ENCODE peak calls at places on chromosomes 5 and 9, in ten cellular contexts. P is fibroblast of lung, F is cardiac fibroblast, Z is fibroblast of pulmonary artery, T is hepatocyte, N is GM12865, R is upper lobe of right lung, A is transverse colon, J is WERI-Rb-1, L is A549. E is an unnamed sample.

GRCh38 chr5:135216072-135216812 is 182.2 kb upstream of the PITX1 start:
- DNase-seq in P (no peak), F (no peak), Z (no peak), T (no peak), N (no peak), R (peak), A (no peak), J (peak), L (no peak), E (no peak)

GRCh38 chr5:140821375-140822280 is at the start of gene PCDHA5:
- DNase-seq in P (no peak), F (peak), Z (peak), T (no peak), N (peak), R (no peak), A (no peak), J (no peak), L (peak), E (no peak)

GRCh38 chr9:73609381-73609780 is 457.7 kb downstream of the ANXA1 start:
- DNase-seq in P (no peak), F (no peak), Z (peak), T (no peak), N (no peak), R (no peak), A (no peak), J (no peak), L (no peak), E (no peak)

GRCh38 chr5:64637144-64637543 is 53.2 kb upstream of the SHISAL2B start:
- DNase-seq in P (no peak), F (no peak), Z (no peak), T (no peak), N (peak), R (no peak), A (no peak), J (no peak), L (no peak), E (no peak)

GRCh38 chr5:171288066-171288465 is 21.0 kb upstream of the TLX3 start:
- DNase-seq in P (no peak), F (no peak), Z (no peak), T (no peak), N (no peak), R (no peak), A (no peak), J (no peak), L (no peak), E (no peak)

GRCh38 chr5:14237313-14238086 is 94.4 kb downstream of the TRIO start:
- DNase-seq in P (no peak), F (no peak), Z (no peak), T (no peak), N (no peak), R (no peak), A (no peak), J (no peak), L (no peak), E (peak)

GRCh38 chr5:171422495-171422894 is 3.0 kb downstream of the FGF18 start:
- DNase-seq in P (no peak), F (no peak), Z (no peak), T (no peak), N (no peak), R (no peak), A (no peak), J (no peak), L (no peak), E (no peak)

GRCh38 chr5:148989567-148989966 is 73.3 kb downstream of the SH3TC2 start:
- DNase-seq in P (no peak), F (no peak), Z (no peak), T (no peak), N (no peak), R (no peak), A (no peak), J (no peak), L (no peak), E (no peak)

GRCh38 chr9:35675204-35675603 is 1.5 kb downstream of the CA9 start:
- DNase-seq in P (no peak), F (no peak), Z (no peak), T (no peak), N (no peak), R (no peak), A (no peak), J (no peak), L (no peak), E (no peak)

GRCh38 chr5:29942089-29942488 is 1251.4 kb upstream of the CDH6 start:
- DNase-seq in P (no peak), F (no peak), Z (no peak), T (no peak), N (no peak), R (no peak), A (no peak), J (no peak), L (no peak), E (no peak)

GRCh38 chr9:20624201-20625002 is 2.1 kb upstream of the MLLT3 start:
- DNase-seq in P (peak), F (peak), Z (peak), T (peak), N (peak), R (no peak), A (peak), J (peak), L (peak), E (peak)

GRCh38 chr5:114744406-114744805 is 382.5 kb downstream of the KCNN2 start:
- DNase-seq in P (no peak), F (no peak), Z (no peak), T (no peak), N (no peak), R (no peak), A (no peak), J (no peak), L (no peak), E (no peak)

GRCh38 chr5:2806176-2806575 is 54.7 kb upstream of the IRX2 start:
- DNase-seq in P (no peak), F (no peak), Z (no peak), T (no peak), N (no peak), R (no peak), A (no peak), J (no peak), L (no peak), E (no peak)

GRCh38 chr5:2802693-2803365 is 51.4 kb upstream of the IRX2 start:
- DNase-seq in P (no peak), F (no peak), Z (no peak), T (no peak), N (no peak), R (no peak), A (no peak), J (no peak), L (no peak), E (no peak)

GRCh38 chr5:2801602-2802525 is 50.4 kb upstream of the IRX2 start:
- DNase-seq in P (no peak), F (no peak), Z (no peak), T (no peak), N (no peak), R (no peak), A (no peak), J (peak), L (no peak), E (no peak)

GRCh38 chr5:2803751-2804150 is 52.3 kb upstream of the IRX2 start:
- DNase-seq in P (no peak), F (no peak), Z (no peak), T (no peak), N (no peak), R (no peak), A (no peak), J (no peak), L (no peak), E (no peak)

DNA sequence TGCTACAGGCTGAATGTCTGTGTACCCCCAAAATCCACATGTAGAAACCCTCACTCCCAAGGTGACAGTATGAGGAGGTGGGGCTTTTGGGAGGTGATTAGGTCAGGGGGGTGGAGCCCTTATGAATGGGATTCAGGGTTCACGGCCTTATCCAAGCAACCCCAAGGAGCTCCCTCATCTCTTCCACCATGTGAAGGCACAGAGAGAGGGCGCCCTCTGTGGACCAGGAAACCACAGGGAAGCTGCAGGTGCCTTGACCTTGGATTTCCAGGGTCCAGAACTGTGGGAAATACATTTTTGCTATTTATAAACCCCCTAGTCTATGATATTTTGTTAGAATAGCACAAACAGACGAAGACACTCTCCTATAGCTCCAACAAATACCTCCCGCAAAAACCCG is 53.6 kb upstream of the IRX2 start:
- DNase-seq in P (no peak), F (no peak), Z (no peak), T (no peak), N (no peak), R (peak), A (no peak), J (peak), L (no peak), E (no peak)
- TF ChIP-seq CTCF in P (no peak), F (no peak), Z (no peak), T (no peak), N (no peak), R (peak), A (no peak), J (peak), L (no peak), E (no peak)

DNA sequence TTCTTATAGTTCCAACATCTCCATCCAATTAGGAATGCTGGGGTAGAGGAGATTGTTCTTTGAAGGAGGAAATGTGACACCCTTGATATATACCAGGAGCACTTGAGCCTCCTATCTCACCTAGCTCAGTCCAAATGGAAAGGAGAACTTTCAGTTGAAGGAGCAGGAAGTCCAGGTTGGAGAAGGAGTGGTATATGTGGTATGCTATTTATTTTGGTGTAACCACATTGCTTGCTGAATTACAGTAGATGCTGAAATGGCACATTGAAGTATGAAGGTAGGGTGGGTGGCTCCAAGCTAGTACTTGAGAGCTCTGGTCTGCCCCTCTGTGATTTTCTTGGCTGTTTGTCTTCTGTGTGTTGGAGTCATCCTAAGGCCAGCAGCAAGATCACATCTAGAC is 6.1 kb downstream of the CSNK1G3 start:
- DNase-seq in P (no peak), F (no peak), Z (no peak), T (no peak), N (peak), R (no peak), A (no peak), J (no peak), L (no peak), E (no peak)
- H3K4me3 ChIP-seq in P (no peak), F (no peak), Z (no peak), T (no peak), N (no peak), R (no peak), A (no peak), J (no peak), L (no peak), E (no peak)

DNA sequence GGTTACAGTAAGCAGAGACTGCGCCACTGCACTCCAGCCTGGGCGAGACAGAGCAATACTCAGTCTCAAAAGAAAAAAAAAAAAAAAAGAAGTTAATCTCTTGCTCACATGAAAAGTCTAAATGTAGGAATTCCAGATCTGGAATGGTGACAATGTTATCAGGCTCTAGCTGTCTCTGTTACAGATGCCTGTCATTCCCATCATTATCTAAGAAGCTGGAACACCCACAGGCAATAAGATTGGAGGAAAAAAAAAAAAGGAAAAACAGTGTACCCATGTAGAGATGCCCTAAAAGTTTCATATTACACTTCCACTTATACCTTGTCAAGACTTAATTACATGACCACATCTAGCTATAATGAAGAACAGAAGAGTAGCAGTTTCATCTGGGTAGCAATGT is 38.2 kb downstream of the PTBP3 start:
- DNase-seq in P (no peak), F (no peak), Z (no peak), T (no peak), N (no peak), R (no peak), A (no peak), J (no peak), L (no peak), E (no peak)
- TF ChIP-seq CTCF in P (no peak), F (no peak), Z (no peak), T (no peak), N (no peak), R (no peak), A (no peak), J (no peak), L (no peak), E (no peak)

DNA sequence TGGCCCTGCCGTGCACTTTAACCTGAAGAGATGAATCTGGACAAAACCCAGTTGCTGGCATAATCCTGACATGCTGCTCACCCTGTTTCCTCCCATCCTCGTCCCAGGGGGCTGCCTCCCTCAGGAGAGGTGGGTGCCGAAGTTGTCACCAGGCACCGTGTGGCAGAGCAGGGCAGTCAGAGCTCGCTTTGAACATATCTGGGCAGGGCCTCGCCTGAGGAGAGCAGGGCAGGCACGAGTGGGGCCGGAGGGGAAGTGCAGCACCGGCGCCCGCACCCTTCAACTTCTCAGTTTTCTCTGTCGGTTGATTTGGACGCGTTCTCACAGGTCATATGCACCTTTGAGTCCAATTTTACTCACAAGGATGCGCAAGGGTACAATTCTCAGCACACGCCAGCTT is 141.1 kb upstream of the PHYKPL start:
- DNase-seq in P (no peak), F (no peak), Z (no peak), T (no peak), N (no peak), R (no peak), A (no peak), J (no peak), L (no peak), E (no peak)
- H3K4me3 ChIP-seq in P (no peak), F (no peak), Z (no peak), T (no peak), N (no peak), R (no peak), A (no peak), J (no peak), L (no peak), E (no peak)

GRCh38 chr5:85108471-85108870 is 723.8 kb upstream of the EDIL3 start:
- DNase-seq in P (no peak), F (no peak), Z (no peak), T (no peak), N (no peak), R (no peak), A (no peak), J (no peak), L (peak), E (no peak)
- TF ChIP-seq CTCF in P (no peak), F (no peak), Z (no peak), T (no peak), N (no peak), R (no peak), A (no peak), J (no peak), L (no peak), E (no peak)

DNA sequence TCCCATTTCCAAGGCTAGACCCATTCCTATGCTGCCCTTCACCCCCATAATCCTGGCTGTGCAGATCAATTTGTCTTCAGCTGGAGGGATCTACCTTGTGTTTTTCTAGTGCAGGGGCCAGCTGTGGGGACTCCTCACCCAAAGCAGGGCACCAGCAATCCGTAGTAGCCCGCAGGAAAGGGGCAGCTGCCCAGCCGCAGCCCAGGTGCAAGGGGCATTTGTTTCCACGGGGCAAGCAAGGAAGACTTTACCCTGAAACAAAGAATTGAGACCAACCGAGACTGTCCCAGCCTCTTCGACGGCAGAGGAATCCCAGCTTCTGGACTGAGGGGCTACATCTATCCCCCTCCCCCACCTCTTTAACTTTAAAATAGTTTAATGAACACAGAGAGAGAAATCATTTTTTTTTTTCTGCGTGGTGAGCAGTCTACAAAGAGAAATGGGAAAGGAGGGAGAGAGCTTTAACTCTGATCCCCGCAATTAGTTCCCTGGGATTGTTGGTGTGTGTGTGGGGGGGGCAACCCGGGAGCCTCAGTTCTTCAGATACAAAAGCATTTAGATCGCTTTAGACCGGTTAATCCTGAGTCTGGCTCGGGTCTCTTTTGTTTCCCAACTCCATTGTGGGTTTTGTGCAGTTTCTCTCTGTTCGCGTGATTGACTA is 10.7 kb upstream of the LHX2 start:
- DNase-seq in P (no peak), F (no peak), Z (no peak), T (no peak), N (no peak), R (no peak), A (no peak), J (no peak), L (no peak), E (no peak)
- H3K4me3 ChIP-seq in P (no peak), F (no peak), Z (no peak), T (no peak), N (no peak), R (no peak), A (no peak), J (no peak), L (no peak), E (no peak)

GRCh38 chr9:76456202-76456926 is 2.6 kb upstream of the GCNT1 start:
- DNase-seq in P (peak), F (peak), Z (peak), T (peak), N (peak), R (no peak), A (peak), J (peak), L (peak), E (peak)

GRCh38 chr9:76463211-76463610 is 4.2 kb downstream of the GCNT1 start:
- DNase-seq in P (no peak), F (no peak), Z (no peak), T (no peak), N (peak), R (no peak), A (no peak), J (no peak), L (no peak), E (no peak)

GRCh38 chr9:76459691-76460635 is 981 bp downstream of the GCNT1 start:
- DNase-seq in P (peak), F (peak), Z (peak), T (peak), N (no peak), R (peak), A (peak), J (peak), L (peak), E (peak)

GRCh38 chr9:76453785-76454184 is 5.2 kb upstream of the GCNT1 start:
- DNase-seq in P (peak), F (peak), Z (peak), T (no peak), N (no peak), R (no peak), A (no peak), J (no peak), L (no peak), E (peak)

DNA sequence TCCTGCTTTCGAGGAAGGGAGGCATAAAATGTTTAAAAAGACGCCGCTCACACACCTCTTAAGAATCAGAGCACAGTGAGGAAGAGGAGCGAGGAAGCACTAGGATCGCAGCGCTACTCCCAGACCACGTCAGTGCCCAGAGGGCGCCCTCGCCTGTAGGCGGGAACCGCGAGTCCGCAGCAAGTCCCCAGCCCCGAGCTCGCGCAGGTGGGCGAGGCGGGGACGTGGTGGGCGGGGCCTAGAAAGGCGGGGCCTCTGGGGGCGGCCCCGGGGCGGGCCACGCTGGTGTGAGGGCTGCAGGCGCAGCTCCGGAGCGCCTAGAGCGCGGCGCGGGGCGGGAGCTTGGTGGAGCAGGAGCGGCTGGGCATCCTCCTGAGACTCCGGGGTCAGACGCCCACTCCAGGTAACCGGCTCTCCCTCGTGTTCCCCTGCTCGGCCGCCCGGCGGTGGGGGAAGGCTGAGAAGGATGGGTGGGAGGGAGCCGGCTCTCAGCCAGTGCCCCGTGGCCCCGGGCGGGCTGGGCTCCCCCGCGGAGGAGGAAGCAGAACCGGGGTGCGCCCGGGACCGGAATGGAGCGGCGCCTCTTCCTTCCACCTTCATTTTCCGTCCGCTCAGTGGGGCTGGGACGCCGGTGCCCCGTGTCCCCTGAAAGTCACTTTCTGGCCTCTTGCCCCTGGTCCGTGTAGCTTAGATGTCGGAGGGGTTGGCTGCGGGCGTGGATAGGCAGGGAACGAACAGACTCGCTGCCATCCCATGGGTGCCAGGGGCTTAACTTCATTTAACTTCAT is at the start of gene GCNT1:
- DNase-seq in P (peak), F (peak), Z (peak), T (peak), N (peak), R (peak), A (peak), J (peak), L (peak), E (peak)
- TF ChIP-seq CTCF in P (peak), F (peak), Z (peak), T (peak), N (peak), R (peak), A (peak), J (peak), L (peak), E (peak)

GRCh38 chr5:39423331-39423751 is 1.4 kb downstream of the DAB2 start:
- DNase-seq in P (no peak), F (no peak), Z (no peak), T (no peak), N (no peak), R (no peak), A (peak), J (no peak), L (peak), E (no peak)
- H3K4me3 ChIP-seq in P (peak), F (peak), Z (peak), T (peak), N (no peak), R (peak), A (peak), J (no peak), L (peak), E (peak)

GRCh38 chr9:1051286-1052118 is 1.3 kb downstream of the DMRT2 start:
- DNase-seq in P (no peak), F (no peak), Z (no peak), T (peak), N (peak), R (peak), A (peak), J (no peak), L (peak), E (no peak)
- TF ChIP-seq CTCF in P (no peak), F (no peak), Z (no peak), T (no peak), N (peak), R (peak), A (peak), J (no peak), L (peak), E (no peak)

E was measured in astrocyte of the spinal cord.